ENCODE peak calls at places on chromosomes 13 and 19, in five cellular contexts. M is thoracic aorta, T is astrocyte, E is IMR-90, L is coronary artery. R is an unnamed sample.
A peak's percentile ranks its signal among the peaks of the same experiment; 100 is the strongest.

GRCh38 chr13:30565658-30566057 is 52.1 kb upstream of the USPL1 start:
- DNase-seq in T (peak; percentile 33), E (no peak), L (no peak), M (no peak), R (no peak)

GRCh38 chr19:54452626-54453025 is 3.6 kb downstream of the LENG8 start:
- DNase-seq in T (no peak), M (no peak), L (no peak), E (no peak), R (no peak)

GRCh38 chr19:35484637-35485036 is 5.6 kb downstream of the KRTDAP start:
- DNase-seq in T (no peak), L (no peak), M (no peak), E (no peak), R (no peak)

GRCh38 chr13:28355822-28356371 is 139.0 kb downstream of the FLT1 start:
- DNase-seq in M (no peak), L (no peak), E (peak; percentile 86), T (peak; percentile 40), R (peak; percentile 88)

GRCh38 chr19:8611391-8611883 is 922 bp upstream of the ADAMTS10 start:
- DNase-seq in M (no peak), L (no peak), E (no peak), T (no peak), R (no peak)

GRCh38 chr13:56713656-56714055 is 427.1 kb upstream of the PRR20A start:
- DNase-seq in M (no peak), L (no peak), E (no peak), T (no peak), R (no peak)

GRCh38 chr13:111183087-111183645 is 68.1 kb downstream of the ARHGEF7 start:
- DNase-seq in M (no peak), L (no peak), E (no peak), T (no peak), R (no peak)

GRCh38 chr19:33446918-33447293 is 73.4 kb downstream of the CEBPG start:
- DNase-seq in T (no peak), L (no peak), E (no peak), M (no peak), R (no peak)

GRCh38 chr13:38883783-38884182 is 106.8 kb downstream of the STOML3 start:
- DNase-seq in E (no peak), M (no peak), T (peak; percentile 88), L (no peak), R (no peak)

GRCh38 chr13:60431108-60431700 is 34.2 kb downstream of the TDRD3 start:
- DNase-seq in T (peak; percentile 50), L (no peak), M (no peak), E (peak; percentile 72), R (peak; percentile 16)

GRCh38 chr13:111515648-111516047 is 195.2 kb downstream of the TEX29 start:
- DNase-seq in E (no peak), T (no peak), M (no peak), L (peak; percentile 58), R (no peak)

GRCh38 chr19:58572026-58572817 is 913 bp downstream of the MZF1 start:
- DNase-seq in L (peak; percentile 78), T (no peak), M (no peak), E (no peak), R (no peak)

GRCh38 chr19:16232127-16232526 is 34.4 kb downstream of the AP1M1 start:
- DNase-seq in T (no peak), E (no peak), L (no peak), M (no peak), R (no peak)

GRCh38 chr13:29471551-29471950 is 123.9 kb downstream of the SLC7A1 start:
- DNase-seq in L (no peak), E (no peak), M (no peak), T (no peak), R (no peak)

GRCh38 chr19:54670576-54671347 is 8.0 kb downstream of the LILRB4 start:
- DNase-seq in T (no peak), E (no peak), L (no peak), M (no peak), R (no peak)

GRCh38 chr19:55066107-55066709 is 3.3 kb upstream of the RDH13 start:
- DNase-seq in E (no peak), T (no peak), L (no peak), M (no peak), R (no peak)

GRCh38 chr13:63206431-63206830 is 1790.8 kb upstream of the PCDH20 start:
- DNase-seq in L (no peak), M (no peak), E (peak; percentile 39), T (peak; percentile 57), R (peak; percentile 35)

GRCh38 chr13:50208826-50209335 is 193.6 kb downstream of the KCNRG start:
- DNase-seq in L (no peak), T (peak; percentile 91), E (peak; percentile 76), M (no peak), R (peak; percentile 99)

GRCh38 chr13:45138282-45138681 is 18.0 kb downstream of the GTF2F2 start:
- DNase-seq in E (no peak), T (peak; percentile 41), L (no peak), M (no peak), R (no peak)

GRCh38 chr19:46431824-46432223 is 3.1 kb upstream of the PNMA8C start:
- DNase-seq in E (no peak), L (no peak), T (no peak), M (no peak), R (no peak)

GRCh38 chr19:38945562-38946228 is 15.0 kb downstream of the MRPS12 start:
- DNase-seq in T (no peak), M (no peak), E (no peak), L (no peak), R (no peak)

GRCh38 chr19:8577247-8577646 is at the start of gene MYO1F:
- DNase-seq in T (no peak), E (no peak), L (no peak), M (no peak), R (no peak)

GRCh38 chr19:14127176-14127575 is 9.2 kb downstream of the ASF1B start:
- DNase-seq in L (no peak), T (no peak), E (no peak), M (no peak), R (no peak)

GRCh38 chr19:340620-341385 is 3.8 kb downstream of the MIER2 start:
- DNase-seq in L (no peak), M (no peak), E (no peak), T (no peak), R (no peak)

GRCh38 chr19:10761443-10762242 is 43.8 kb downstream of the DNM2 start:
- DNase-seq in L (no peak), T (no peak), E (no peak), M (no peak), R (no peak)

GRCh38 chr19:52997975-52998374 is 15.7 kb upstream of the ERVV-1 start:
- DNase-seq in E (no peak), M (no peak), T (no peak), L (no peak), R (no peak)
- H3K4me3 ChIP-seq in E (no peak overlapping the region), M (no peak overlapping the region), T (no peak overlapping the region), L (no peak overlapping the region), R (no peak overlapping the region)

GRCh38 chr13:51286135-51287002 is 53.1 kb upstream of the SERPINE3 start:
- DNase-seq in M (peak; percentile 15), L (peak; percentile 75), E (peak; percentile 43), T (no peak), R (no peak)
- H3K4me3 ChIP-seq in M (no peak overlapping the region), L (no peak overlapping the region), E (no peak overlapping the region), T (no peak overlapping the region), R (no peak overlapping the region)

DNA sequence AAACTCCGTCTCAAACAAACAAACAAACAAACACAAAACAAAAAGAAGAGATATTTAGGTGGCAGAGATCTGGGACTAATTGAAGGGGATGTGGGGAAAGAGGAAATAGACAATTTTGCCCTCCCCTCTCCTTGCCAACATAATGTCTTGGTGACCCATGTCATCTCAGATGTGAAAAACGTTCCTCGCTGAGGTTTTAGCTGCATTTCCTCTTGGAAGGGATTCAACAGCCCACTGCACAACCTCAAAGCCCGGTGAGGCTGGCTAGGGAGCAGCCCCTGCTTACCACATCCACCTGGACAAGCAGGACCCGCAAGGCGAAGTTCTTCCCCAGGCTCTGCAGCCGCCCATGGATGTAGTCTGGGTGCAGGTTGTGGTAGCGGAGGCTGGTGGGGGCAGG is 4.9 kb downstream of the ERCC1 start:
- DNase-seq in M (no peak), T (no peak), E (no peak), L (no peak), R (no peak)
- H3K4me3 ChIP-seq in M (no peak overlapping the region), T (no peak overlapping the region), E (no peak overlapping the region), L (no peak overlapping the region), R (no peak overlapping the region)

GRCh38 chr13:114234645-114235421 is at the start of gene CDC16:
- DNase-seq in E (peak; percentile 89), M (peak; percentile 75), T (peak; percentile 79), L (peak; percentile 92), R (peak; percentile 75)
- H3K4me3 ChIP-seq in E (peak within 1 kb of the TSS; percentile 99), M (peak within 1 kb of the TSS; percentile 96), T (peak within 1 kb of the TSS; percentile 92), L (peak within 1 kb of the TSS; percentile 86), R (peak within 1 kb of the TSS; percentile 94)

GRCh38 chr19:12800873-12801465 is 631 bp downstream of the PRDX2 start:
- DNase-seq in T (no peak), M (no peak), L (no peak), E (no peak), R (no peak)

GRCh38 chr19:12800344-12800732 is 1.3 kb downstream of the PRDX2 start:
- DNase-seq in M (no peak), L (no peak), E (no peak), T (no peak), R (no peak)

GRCh38 chr19:12802267-12803106 is 618 bp downstream of the THSD8 start:
- DNase-seq in L (no peak), E (no peak), T (no peak), M (no peak), R (no peak)

GRCh38 chr19:12801466-12802266 is at the start of the genes PRDX2 and THSD8:
- DNase-seq in E (peak; percentile 65), M (no peak), L (no peak), T (no peak), R (no peak)

DNA sequence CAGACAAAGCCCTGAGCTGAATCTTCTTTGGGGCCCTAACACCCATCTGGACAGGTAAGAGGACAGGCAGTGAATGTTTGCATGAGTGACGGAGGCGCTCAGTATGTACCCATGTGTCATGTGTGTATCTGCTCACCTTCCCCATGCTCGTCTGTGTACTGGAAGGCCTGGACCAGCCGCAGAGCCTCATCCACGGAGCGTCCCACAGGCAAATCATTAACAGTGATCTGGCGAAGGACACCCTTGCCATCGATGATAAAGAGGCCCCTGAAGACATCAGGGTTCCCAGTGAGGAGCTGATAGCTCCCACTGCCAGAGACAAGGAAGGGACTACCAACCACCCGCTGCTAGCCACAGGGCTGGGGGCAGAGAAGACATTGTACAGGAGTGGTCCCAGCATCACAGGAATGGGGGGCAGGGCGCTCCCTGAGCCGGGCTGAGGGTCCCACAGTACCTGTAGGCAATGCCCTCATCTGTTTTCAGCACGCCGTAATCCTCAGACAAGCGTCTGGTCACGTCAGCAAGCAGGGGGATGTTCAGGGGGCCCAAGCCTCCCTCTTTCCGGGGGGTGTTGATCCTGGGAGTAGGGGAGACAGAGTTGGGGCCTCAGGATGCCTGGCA is 1.8 kb downstream of the PRDX2 start:
- DNase-seq in L (no peak), E (no peak), M (no peak), T (no peak), R (no peak)
- H3K4me3 ChIP-seq in L (no peak overlapping the region), E (no peak overlapping the region), M (no peak overlapping the region), T (no peak overlapping the region), R (no peak overlapping the region)

DNA sequence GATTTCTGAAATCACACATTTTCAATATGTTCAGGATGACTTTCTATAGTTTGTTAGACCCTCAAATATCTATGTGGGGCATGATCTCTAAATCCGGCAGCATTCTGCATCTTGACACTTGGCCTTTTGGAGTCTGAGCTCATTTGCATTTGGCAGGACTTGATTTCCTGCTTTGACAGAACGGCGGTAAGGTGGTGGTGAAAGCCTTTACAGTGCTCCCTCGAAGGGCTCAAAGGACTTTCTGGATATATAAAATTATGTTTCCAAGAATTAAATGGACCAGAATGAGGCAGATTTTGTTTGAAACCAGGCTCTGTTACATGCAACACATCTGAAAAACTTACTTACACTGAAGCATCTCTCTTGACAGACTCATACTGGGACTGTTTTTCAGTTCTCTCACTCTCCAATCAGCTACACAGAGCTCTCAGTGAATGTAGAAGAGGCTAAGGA is 207.3 kb downstream of the SPRY2 start:
- DNase-seq in T (no peak), M (no peak), E (no peak), L (no peak), R (no peak)
- H3K4me3 ChIP-seq in T (no peak overlapping the region), M (peak overlapping the region; percentile 62), E (no peak overlapping the region), L (peak overlapping the region; percentile 63), R (no peak overlapping the region)